ENCODE peak calls at places on chromosome 18, in seven cellular contexts. Q, H, S, G, D, U and P are unnamed samples.

GRCh38 chr18:9101730-9102390 is 639 bp upstream of the NDUFV2 start:
- DNase-seq in H (no peak), Q (no peak), D (no peak), G (no peak), U (no peak), S (no peak), P (peak)

GRCh38 chr18:49273201-49273880 is 187.1 kb downstream of the DYM start:
- DNase-seq in Q (no peak), U (no peak), G (no peak), D (no peak), S (no peak), H (no peak), P (no peak)

GRCh38 chr18:3481696-3482210 is 31.8 kb downstream of the TGIF1 start:
- DNase-seq in D (no peak), Q (no peak), G (no peak), H (peak), S (peak), U (peak), P (no peak)

GRCh38 chr18:24544141-24544498 is 83.7 kb downstream of the HRH4 start:
- DNase-seq in S (no peak), Q (no peak), H (peak), G (no peak), U (peak), D (no peak), P (peak)

GRCh38 chr18:78721986-78722385 is 257.6 kb upstream of the SALL3 start:
- DNase-seq in D (no peak), S (no peak), U (no peak), Q (no peak), G (peak), H (no peak), P (no peak)

GRCh38 chr18:67232406-67232805 is 284.1 kb downstream of the DSEL start:
- DNase-seq in G (no peak), Q (no peak), H (no peak), S (no peak), D (no peak), U (no peak), P (peak)

GRCh38 chr18:79512461-79513380 is 117.0 kb downstream of the NFATC1 start:
- DNase-seq in Q (peak), S (peak), U (no peak), D (no peak), G (peak), H (no peak), P (no peak)

GRCh38 chr18:77110936-77111335 is 21.6 kb downstream of the MBP start:
- DNase-seq in S (peak), Q (no peak), D (no peak), H (no peak), U (no peak), G (no peak), P (no peak)

GRCh38 chr18:33603434-33603833 is 25.4 kb downstream of the ASXL3 start:
- DNase-seq in H (no peak), S (no peak), D (no peak), G (no peak), Q (no peak), U (no peak), P (no peak)

GRCh38 chr18:9069482-9070059 is 32.9 kb upstream of the NDUFV2 start:
- DNase-seq in D (no peak), U (no peak), H (no peak), G (no peak), S (no peak), Q (peak), P (no peak)

GRCh38 chr18:51098513-51098912 is 68.5 kb downstream of the SMAD4 start:
- DNase-seq in G (no peak), U (no peak), D (no peak), S (no peak), H (no peak), Q (no peak), P (no peak)

GRCh38 chr18:74252032-74252380 is 39.8 kb downstream of the CYB5A start:
- DNase-seq in G (no peak), H (no peak), S (no peak), Q (no peak), U (no peak), D (no peak), P (peak)

GRCh38 chr18:48184118-48184517 is 225.1 kb downstream of the ZBTB7C start:
- DNase-seq in D (no peak), U (no peak), Q (no peak), H (no peak), G (no peak), S (no peak), P (no peak)

GRCh38 chr18:53790817-53791216 is 433.7 kb downstream of the MBD2 start:
- DNase-seq in Q (no peak), D (no peak), G (no peak), H (no peak), S (no peak), U (no peak), P (no peak)

GRCh38 chr18:48172226-48173006 is 236.8 kb downstream of the ZBTB7C start:
- DNase-seq in S (no peak), H (no peak), G (peak), Q (no peak), D (no peak), U (no peak), P (no peak)

GRCh38 chr18:65754121-65754520 is 3.3 kb downstream of the CDH7 start:
- DNase-seq in S (no peak), U (no peak), D (no peak), G (no peak), H (peak), Q (no peak), P (peak)

GRCh38 chr18:48321121-48321520 is 88.1 kb downstream of the ZBTB7C start:
- DNase-seq in Q (no peak), H (no peak), S (no peak), G (no peak), D (no peak), U (no peak), P (no peak)

GRCh38 chr18:77666613-77667012 is 417.0 kb downstream of the GALR1 start:
- DNase-seq in U (no peak), H (no peak), Q (no peak), S (no peak), D (no peak), G (no peak), P (no peak)

GRCh38 chr18:26646897-26647296 is 98.5 kb upstream of the KCTD1 start:
- DNase-seq in H (no peak), S (no peak), U (no peak), Q (no peak), G (no peak), D (no peak), P (no peak)

GRCh38 chr18:40357536-40357935 is 1597.5 kb upstream of the PIK3C3 start:
- DNase-seq in G (no peak), S (no peak), Q (no peak), H (no peak), D (no peak), U (no peak), P (peak)

GRCh38 chr18:26697186-26697585 is 148.8 kb upstream of the KCTD1 start:
- DNase-seq in Q (no peak), S (no peak), U (no peak), G (no peak), D (no peak), H (no peak), P (no peak)

GRCh38 chr18:11167778-11168177 is 18.4 kb upstream of the PIEZO2 start:
- DNase-seq in S (no peak), D (no peak), U (no peak), G (no peak), H (no peak), Q (no peak), P (no peak)

GRCh38 chr18:3808985-3809780 is 359.2 kb downstream of the TGIF1 start:
- DNase-seq in D (no peak), G (no peak), S (no peak), Q (no peak), U (no peak), H (no peak), P (no peak)

GRCh38 chr18:73895701-73896100 is 251.9 kb downstream of the FBXO15 start:
- DNase-seq in G (no peak), H (no peak), D (no peak), Q (no peak), U (no peak), S (no peak), P (peak)